ENCODE peak calls at places on chromosomes 16 and 17, in five cellular contexts. R, C, Z, J and B are unnamed samples.

GRCh38 chr17:47012457-47012856 is 33.4 kb upstream of the RPRML start:
- DNase-seq in C (no peak), R (no peak), Z (no peak), J (no peak), B (no peak)

GRCh38 chr17:43940630-43941029 is 1.6 kb downstream of the PPY start:
- DNase-seq in C (peak), J (peak), Z (no peak), R (no peak), B (peak)

GRCh38 chr17:45782889-45783592 is 1.1 kb upstream of the CRHR1 start:
- DNase-seq in J (peak), R (peak), C (peak), Z (no peak), B (peak)

GRCh38 chr17:39739020-39739884 is 1.5 kb downstream of the GRB7 start:
- DNase-seq in J (peak), C (peak), R (no peak), Z (peak), B (peak)

GRCh38 chr17:72634621-72635020 is 457.9 kb downstream of the SLC39A11 start:
- DNase-seq in R (no peak), Z (peak), C (no peak), J (no peak), B (no peak)

GRCh38 chr17:49915670-49916069 is 53.3 kb upstream of the DLX4 start:
- DNase-seq in R (no peak), Z (no peak), J (peak), C (no peak), B (no peak)

GRCh38 chr17:2364132-2365116 is 27.1 kb downstream of the SGSM2 start:
- DNase-seq in R (no peak), J (no peak), C (no peak), Z (no peak), B (no peak)

GRCh38 chr17:59371426-59372099 is 40.1 kb downstream of the YPEL2 start:
- DNase-seq in J (peak), Z (no peak), R (no peak), C (no peak), B (peak)

GRCh38 chr17:50274142-50274944 is at the start of gene TMEM92:
- DNase-seq in C (no peak), R (no peak), Z (peak), J (peak), B (peak)

GRCh38 chr17:8124350-8125195 is 667 bp upstream of the HES7 start:
- DNase-seq in C (no peak), J (peak), R (peak), Z (no peak), B (no peak)

GRCh38 chr16:17461951-17462729 is 8.6 kb downstream of the XYLT1 start:
- DNase-seq in R (no peak), J (no peak), C (no peak), Z (no peak), B (no peak)

GRCh38 chr16:83973581-83974385 is 5.7 kb downstream of the NECAB2 start:
- DNase-seq in Z (no peak), J (no peak), C (no peak), R (no peak), B (no peak)

GRCh38 chr16:16090238-16090637 is 133.1 kb downstream of the ABCC6 start:
- DNase-seq in C (no peak), J (no peak), R (no peak), Z (no peak), B (no peak)

GRCh38 chr16:67843343-67843765 is 1.2 kb downstream of the THAP11 start:
- DNase-seq in C (no peak), R (no peak), Z (no peak), J (no peak), B (no peak)